ENCODE peak calls at places on chromosomes 7 and 10, in eight cellular contexts. One of them, this sample, is unnamed.

GRCh38 chr7:17007841-17008240 is 126.1 kb upstream of the AGR3 start:
- DNase-seq in left ventricle myocardium inferior: no peak
- DNase-seq in upper lobe of right lung: no peak
- DNase-seq in prostate gland: no peak
- DNase-seq in foreskin fibroblast: no peak
- DNase-seq in OCI-LY7: no peak
- DNase-seq in kidney epithelial cell: no peak
- DNase-seq in fibroblast of mammary gland: no peak
- DNase-seq in this sample: no peak

GRCh38 chr7:138842111-138842510 is 44.1 kb upstream of the ATP6V0A4 start:
- DNase-seq in fibroblast of mammary gland: peak; percentile 23
- DNase-seq in OCI-LY7: no peak
- DNase-seq in prostate gland: no peak
- DNase-seq in left ventricle myocardium inferior: no peak
- DNase-seq in kidney epithelial cell: peak; percentile 29
- DNase-seq in upper lobe of right lung: no peak
- DNase-seq in foreskin fibroblast: no peak
- DNase-seq in this sample: peak; percentile 41

GRCh38 chr10:24363070-24363469 is 154.1 kb downstream of the KIAA1217 start:
- DNase-seq in kidney epithelial cell: no peak
- DNase-seq in fibroblast of mammary gland: peak; percentile 73
- DNase-seq in prostate gland: no peak
- DNase-seq in left ventricle myocardium inferior: no peak
- DNase-seq in foreskin fibroblast: no peak
- DNase-seq in OCI-LY7: no peak
- DNase-seq in upper lobe of right lung: no peak
- DNase-seq in this sample: no peak

GRCh38 chr7:16985621-16986020 is 103.8 kb upstream of the AGR3 start:
- DNase-seq in fibroblast of mammary gland: no peak
- DNase-seq in upper lobe of right lung: no peak
- DNase-seq in kidney epithelial cell: no peak
- DNase-seq in prostate gland: no peak
- DNase-seq in OCI-LY7: no peak
- DNase-seq in left ventricle myocardium inferior: no peak
- DNase-seq in foreskin fibroblast: no peak
- DNase-seq in this sample: no peak

GRCh38 chr7:93146036-93146435 is 2.1 kb downstream of the SAMD9L start:
- DNase-seq in foreskin fibroblast: no peak
- DNase-seq in OCI-LY7: no peak
- DNase-seq in fibroblast of mammary gland: no peak
- DNase-seq in prostate gland: no peak
- DNase-seq in left ventricle myocardium inferior: no peak
- DNase-seq in upper lobe of right lung: no peak
- DNase-seq in kidney epithelial cell: no peak
- DNase-seq in this sample: no peak

GRCh38 chr10:8088504-8088903 is 34.0 kb downstream of the GATA3 start:
- DNase-seq in foreskin fibroblast: no peak
- DNase-seq in kidney epithelial cell: no peak
- DNase-seq in prostate gland: no peak
- DNase-seq in OCI-LY7: no peak
- DNase-seq in upper lobe of right lung: no peak
- DNase-seq in fibroblast of mammary gland: no peak
- DNase-seq in left ventricle myocardium inferior: no peak
- DNase-seq in this sample: no peak

GRCh38 chr7:90825779-90826178 is 229.7 kb downstream of the CDK14 start:
- DNase-seq in prostate gland: no peak
- DNase-seq in foreskin fibroblast: peak; percentile 78
- DNase-seq in fibroblast of mammary gland: peak; percentile 95
- DNase-seq in upper lobe of right lung: no peak
- DNase-seq in OCI-LY7: no peak
- DNase-seq in left ventricle myocardium inferior: no peak
- DNase-seq in kidney epithelial cell: no peak
- DNase-seq in this sample: peak; percentile 60

GRCh38 chr10:46527241-46527811 is 29.1 kb downstream of the GPRIN2 start:
- DNase-seq in kidney epithelial cell: no peak
- DNase-seq in OCI-LY7: no peak
- DNase-seq in fibroblast of mammary gland: no peak
- DNase-seq in left ventricle myocardium inferior: peak; percentile 14
- DNase-seq in prostate gland: no peak
- DNase-seq in upper lobe of right lung: peak; percentile 68
- DNase-seq in foreskin fibroblast: no peak
- DNase-seq in this sample: no peak

GRCh38 chr10:78524342-78524741 is 490.7 kb downstream of the RPS24 start:
- DNase-seq in OCI-LY7: no peak
- DNase-seq in prostate gland: no peak
- DNase-seq in upper lobe of right lung: no peak
- DNase-seq in fibroblast of mammary gland: no peak
- DNase-seq in foreskin fibroblast: no peak
- DNase-seq in kidney epithelial cell: no peak
- DNase-seq in left ventricle myocardium inferior: no peak
- DNase-seq in this sample: no peak

GRCh38 chr10:70673929-70674559 is 1.7 kb downstream of the ADAMTS14 start:
- DNase-seq in upper lobe of right lung: no peak
- DNase-seq in kidney epithelial cell: no peak
- DNase-seq in left ventricle myocardium inferior: no peak
- DNase-seq in prostate gland: no peak
- DNase-seq in foreskin fibroblast: no peak
- DNase-seq in OCI-LY7: no peak
- DNase-seq in fibroblast of mammary gland: no peak
- DNase-seq in this sample: no peak

GRCh38 chr10:12214093-12214492 is 18.1 kb downstream of the CDC123 start:
- DNase-seq in kidney epithelial cell: no peak
- DNase-seq in left ventricle myocardium inferior: no peak
- DNase-seq in fibroblast of mammary gland: no peak
- DNase-seq in foreskin fibroblast: no peak
- DNase-seq in upper lobe of right lung: no peak
- DNase-seq in OCI-LY7: no peak
- DNase-seq in prostate gland: no peak
- DNase-seq in this sample: no peak

DNA sequence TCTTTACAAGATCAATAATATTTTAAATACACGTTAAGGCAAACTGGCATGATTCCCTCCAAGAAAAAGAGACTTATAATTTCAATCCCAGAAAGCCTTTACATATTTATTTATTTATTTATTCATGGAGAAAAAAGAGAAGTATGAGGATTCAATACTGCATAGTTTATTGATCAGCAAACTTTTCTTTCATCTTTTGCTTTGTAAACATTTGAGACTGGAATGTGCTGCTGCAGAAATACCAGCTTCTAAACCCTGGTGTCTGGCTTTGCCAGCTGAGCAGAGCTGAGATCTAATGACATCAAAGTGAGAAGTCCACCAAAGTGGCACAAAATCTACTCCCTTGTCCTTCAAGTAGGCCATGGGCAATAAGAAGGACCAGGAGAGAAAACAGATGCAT is 93.7 kb upstream of the STK17A start:
- DNase-seq in upper lobe of right lung: no peak
- DNase-seq in OCI-LY7: no peak
- DNase-seq in fibroblast of mammary gland: no peak
- DNase-seq in prostate gland: no peak
- DNase-seq in foreskin fibroblast: no peak
- DNase-seq in left ventricle myocardium inferior: no peak
- DNase-seq in kidney epithelial cell: no peak
- DNase-seq in this sample: no peak
- H3K4me3 ChIP-seq in upper lobe of right lung: no peak overlapping the region
- H3K4me3 ChIP-seq in OCI-LY7: no peak overlapping the region
- H3K4me3 ChIP-seq in fibroblast of mammary gland: no peak overlapping the region
- H3K4me3 ChIP-seq in prostate gland: no peak overlapping the region
- H3K4me3 ChIP-seq in foreskin fibroblast: no peak overlapping the region
- H3K4me3 ChIP-seq in left ventricle myocardium inferior: no peak overlapping the region
- H3K4me3 ChIP-seq in kidney epithelial cell: no peak overlapping the region
- H3K4me3 ChIP-seq in this sample: no peak overlapping the region

GRCh38 chr7:41465571-41465970 is 237.3 kb downstream of the INHBA start:
- DNase-seq in prostate gland: no peak
- DNase-seq in foreskin fibroblast: no peak
- DNase-seq in fibroblast of mammary gland: no peak
- DNase-seq in left ventricle myocardium inferior: no peak
- DNase-seq in kidney epithelial cell: no peak
- DNase-seq in upper lobe of right lung: no peak
- DNase-seq in OCI-LY7: no peak
- DNase-seq in this sample: no peak

GRCh38 chr7:41470081-41470480 is 232.8 kb downstream of the INHBA start:
- DNase-seq in foreskin fibroblast: no peak
- DNase-seq in upper lobe of right lung: no peak
- DNase-seq in OCI-LY7: no peak
- DNase-seq in left ventricle myocardium inferior: no peak
- DNase-seq in prostate gland: no peak
- DNase-seq in fibroblast of mammary gland: no peak
- DNase-seq in kidney epithelial cell: no peak
- DNase-seq in this sample: no peak

GRCh38 chr7:41463770-41464470 is 239.0 kb downstream of the INHBA start:
- DNase-seq in left ventricle myocardium inferior: no peak
- DNase-seq in fibroblast of mammary gland: no peak
- DNase-seq in prostate gland: no peak
- DNase-seq in kidney epithelial cell: no peak
- DNase-seq in OCI-LY7: no peak
- DNase-seq in foreskin fibroblast: no peak
- DNase-seq in upper lobe of right lung: no peak
- DNase-seq in this sample: no peak

GRCh38 chr7:41467596-41467995 is 235.3 kb downstream of the INHBA start:
- DNase-seq in prostate gland: no peak
- DNase-seq in OCI-LY7: no peak
- DNase-seq in fibroblast of mammary gland: no peak
- DNase-seq in kidney epithelial cell: no peak
- DNase-seq in foreskin fibroblast: no peak
- DNase-seq in upper lobe of right lung: no peak
- DNase-seq in left ventricle myocardium inferior: no peak
- DNase-seq in this sample: no peak

DNA sequence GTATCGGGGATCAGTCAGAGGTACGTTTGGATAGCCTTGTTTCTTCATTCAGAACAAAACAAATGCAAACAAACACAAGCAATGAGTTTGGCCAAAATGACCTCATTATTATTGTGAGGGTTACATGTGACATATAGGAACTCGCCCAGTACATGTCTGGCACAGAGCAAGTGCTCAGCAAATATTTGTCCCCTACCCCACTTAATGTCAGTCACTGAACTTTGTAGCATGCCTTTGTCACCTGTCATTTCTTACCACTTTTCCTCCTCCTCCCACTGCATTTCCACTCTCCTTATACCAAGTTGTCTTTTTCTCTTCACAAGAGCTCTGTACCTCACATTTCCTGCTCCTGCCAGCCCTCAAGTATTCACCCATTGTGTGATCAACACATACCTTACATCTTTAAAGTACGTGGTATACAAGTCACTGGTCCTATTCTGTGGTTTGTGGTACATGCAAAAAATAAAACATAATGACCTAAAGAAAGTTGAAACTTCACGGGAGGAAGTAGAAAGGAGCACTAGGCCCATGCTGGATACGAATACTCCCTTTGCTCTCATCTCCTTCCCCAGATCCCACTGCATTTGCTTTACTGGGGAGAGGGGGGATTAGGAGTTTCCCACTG is 236.0 kb downstream of the INHBA start:
- DNase-seq in fibroblast of mammary gland: no peak
- DNase-seq in kidney epithelial cell: peak; percentile 16
- DNase-seq in left ventricle myocardium inferior: no peak
- DNase-seq in foreskin fibroblast: no peak
- DNase-seq in upper lobe of right lung: no peak
- DNase-seq in prostate gland: no peak
- DNase-seq in OCI-LY7: no peak
- DNase-seq in this sample: no peak
- H3K4me3 ChIP-seq in fibroblast of mammary gland: no peak overlapping the region
- H3K4me3 ChIP-seq in kidney epithelial cell: no peak overlapping the region
- H3K4me3 ChIP-seq in left ventricle myocardium inferior: no peak overlapping the region
- H3K4me3 ChIP-seq in foreskin fibroblast: no peak overlapping the region
- H3K4me3 ChIP-seq in upper lobe of right lung: no peak overlapping the region
- H3K4me3 ChIP-seq in prostate gland: no peak overlapping the region
- H3K4me3 ChIP-seq in OCI-LY7: no peak overlapping the region
- H3K4me3 ChIP-seq in this sample: no peak overlapping the region

GRCh38 chr7:19268737-19269136 is 123.5 kb upstream of the FERD3L start:
- DNase-seq in upper lobe of right lung: no peak
- DNase-seq in kidney epithelial cell: no peak
- DNase-seq in prostate gland: no peak
- DNase-seq in fibroblast of mammary gland: peak; percentile 30
- DNase-seq in left ventricle myocardium inferior: no peak
- DNase-seq in foreskin fibroblast: peak; percentile 11
- DNase-seq in OCI-LY7: no peak
- DNase-seq in this sample: peak; percentile 29
- H3K4me3 ChIP-seq in upper lobe of right lung: no peak overlapping the region
- H3K4me3 ChIP-seq in kidney epithelial cell: no peak overlapping the region
- H3K4me3 ChIP-seq in prostate gland: no peak overlapping the region
- H3K4me3 ChIP-seq in fibroblast of mammary gland: no peak overlapping the region
- H3K4me3 ChIP-seq in left ventricle myocardium inferior: no peak overlapping the region
- H3K4me3 ChIP-seq in foreskin fibroblast: no peak overlapping the region
- H3K4me3 ChIP-seq in OCI-LY7: no peak overlapping the region
- H3K4me3 ChIP-seq in this sample: no peak overlapping the region

GRCh38 chr7:55534262-55534915 is 37.9 kb downstream of the VOPP1 start:
- DNase-seq in fibroblast of mammary gland: peak; percentile 77
- DNase-seq in upper lobe of right lung: peak; percentile 77
- DNase-seq in OCI-LY7: peak; percentile 96
- DNase-seq in kidney epithelial cell: no peak
- DNase-seq in prostate gland: no peak
- DNase-seq in left ventricle myocardium inferior: no peak
- DNase-seq in foreskin fibroblast: peak; percentile 60
- DNase-seq in this sample: peak; percentile 29
- H3K4me3 ChIP-seq in fibroblast of mammary gland: no peak overlapping the region
- H3K4me3 ChIP-seq in upper lobe of right lung: no peak overlapping the region
- H3K4me3 ChIP-seq in OCI-LY7: peak overlapping the region; percentile 58
- H3K4me3 ChIP-seq in kidney epithelial cell: no peak overlapping the region
- H3K4me3 ChIP-seq in prostate gland: no peak overlapping the region
- H3K4me3 ChIP-seq in left ventricle myocardium inferior: no peak overlapping the region
- H3K4me3 ChIP-seq in foreskin fibroblast: no peak overlapping the region
- H3K4me3 ChIP-seq in this sample: no peak overlapping the region

DNA sequence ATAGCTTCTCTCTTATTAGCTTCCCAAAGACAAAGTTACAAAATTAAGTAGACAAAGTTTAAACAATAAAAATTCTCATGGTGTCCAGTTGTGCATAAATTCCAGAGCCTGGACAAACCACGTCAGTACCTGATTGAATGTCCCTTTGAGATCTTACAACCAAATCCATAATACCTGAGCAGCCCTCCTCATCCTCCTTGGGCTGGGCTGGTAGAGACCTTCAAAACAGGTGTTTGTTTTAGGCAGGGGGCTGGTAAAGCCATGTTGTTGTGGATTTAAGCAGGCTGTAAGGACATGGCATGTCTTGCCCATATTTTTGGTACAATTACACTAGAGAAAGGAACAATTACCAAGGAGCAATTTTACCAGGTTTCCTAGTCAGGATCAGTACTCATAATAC is 2.1 kb downstream of the IFIT5 start:
- DNase-seq in kidney epithelial cell: no peak
- DNase-seq in foreskin fibroblast: no peak
- DNase-seq in OCI-LY7: no peak
- DNase-seq in prostate gland: no peak
- DNase-seq in fibroblast of mammary gland: no peak
- DNase-seq in upper lobe of right lung: no peak
- DNase-seq in left ventricle myocardium inferior: no peak
- DNase-seq in this sample: no peak
- H3K4me3 ChIP-seq in kidney epithelial cell: no peak overlapping the region
- H3K4me3 ChIP-seq in foreskin fibroblast: no peak overlapping the region
- H3K4me3 ChIP-seq in OCI-LY7: no peak overlapping the region
- H3K4me3 ChIP-seq in prostate gland: no peak overlapping the region
- H3K4me3 ChIP-seq in fibroblast of mammary gland: no peak overlapping the region
- H3K4me3 ChIP-seq in upper lobe of right lung: peak overlapping the region; percentile 90
- H3K4me3 ChIP-seq in left ventricle myocardium inferior: peak overlapping the region; percentile 91
- H3K4me3 ChIP-seq in this sample: no peak overlapping the region